ENCODE peak calls at places on chromosomes 4 and X, in eight cellular contexts. One of them, this sample, is unnamed.

GRCh38 chrX:65926095-65927019 is 113.5 kb downstream of the VSIG4 start:
- DNase-seq in GM12878: peak
- DNase-seq in IMR-90: no peak
- DNase-seq in prostate gland: no peak
- DNase-seq in fibroblast of lung: no peak
- DNase-seq in GM13976: no peak
- DNase-seq in body of pancreas: no peak
- DNase-seq in neural progenitor cell: no peak
- DNase-seq in this sample: no peak

GRCh38 chr4:73698217-73698616 is 42.2 kb upstream of the CXCL8 start:
- DNase-seq in prostate gland: peak
- DNase-seq in fibroblast of lung: peak
- DNase-seq in GM12878: no peak
- DNase-seq in neural progenitor cell: peak
- DNase-seq in GM13976: no peak
- DNase-seq in body of pancreas: no peak
- DNase-seq in IMR-90: peak
- DNase-seq in this sample: no peak

GRCh38 chr4:156800463-156800862 is 171.1 kb downstream of the PDGFC start:
- DNase-seq in fibroblast of lung: no peak
- DNase-seq in GM13976: no peak
- DNase-seq in IMR-90: no peak
- DNase-seq in neural progenitor cell: no peak
- DNase-seq in prostate gland: no peak
- DNase-seq in body of pancreas: no peak
- DNase-seq in GM12878: no peak
- DNase-seq in this sample: no peak

GRCh38 chr4:167025651-167026050 is 208.6 kb downstream of the SPOCK3 start:
- DNase-seq in GM12878: no peak
- DNase-seq in body of pancreas: no peak
- DNase-seq in neural progenitor cell: no peak
- DNase-seq in fibroblast of lung: no peak
- DNase-seq in IMR-90: no peak
- DNase-seq in prostate gland: no peak
- DNase-seq in GM13976: no peak
- DNase-seq in this sample: no peak

GRCh38 chr4:41750158-41750623 is 1.7 kb upstream of the PHOX2B start:
- DNase-seq in body of pancreas: no peak
- DNase-seq in GM13976: no peak
- DNase-seq in IMR-90: no peak
- DNase-seq in neural progenitor cell: peak
- DNase-seq in prostate gland: no peak
- DNase-seq in fibroblast of lung: no peak
- DNase-seq in GM12878: no peak
- DNase-seq in this sample: no peak

GRCh38 chrX:21658746-21659145 is 616 bp upstream of the KLHL34 start:
- DNase-seq in body of pancreas: no peak
- DNase-seq in prostate gland: no peak
- DNase-seq in neural progenitor cell: no peak
- DNase-seq in GM12878: no peak
- DNase-seq in GM13976: no peak
- DNase-seq in IMR-90: no peak
- DNase-seq in fibroblast of lung: no peak
- DNase-seq in this sample: no peak

GRCh38 chrX:31499120-31499519 is 427.3 kb upstream of the FTHL17 start:
- DNase-seq in fibroblast of lung: peak
- DNase-seq in body of pancreas: no peak
- DNase-seq in GM12878: no peak
- DNase-seq in GM13976: no peak
- DNase-seq in neural progenitor cell: peak
- DNase-seq in IMR-90: peak
- DNase-seq in prostate gland: no peak
- DNase-seq in this sample: no peak

GRCh38 chr4:107213880-107214279 is 177.8 kb upstream of the DKK2 start:
- DNase-seq in GM13976: no peak
- DNase-seq in fibroblast of lung: peak
- DNase-seq in neural progenitor cell: no peak
- DNase-seq in GM12878: no peak
- DNase-seq in body of pancreas: no peak
- DNase-seq in IMR-90: peak
- DNase-seq in prostate gland: no peak
- DNase-seq in this sample: no peak

GRCh38 chrX:12080265-12080664 is 58.0 kb upstream of the FRMPD4 start:
- DNase-seq in fibroblast of lung: peak
- DNase-seq in GM12878: no peak
- DNase-seq in body of pancreas: no peak
- DNase-seq in IMR-90: peak
- DNase-seq in prostate gland: no peak
- DNase-seq in GM13976: peak
- DNase-seq in neural progenitor cell: peak
- DNase-seq in this sample: peak

GRCh38 chrX:133610056-133610455 is 194.8 kb upstream of the GPC4 start:
- DNase-seq in fibroblast of lung: peak
- DNase-seq in neural progenitor cell: no peak
- DNase-seq in body of pancreas: no peak
- DNase-seq in GM12878: no peak
- DNase-seq in prostate gland: no peak
- DNase-seq in GM13976: no peak
- DNase-seq in IMR-90: no peak
- DNase-seq in this sample: no peak

GRCh38 chr4:60605651-60606354 is 594.3 kb upstream of the ADGRL3 start:
- DNase-seq in prostate gland: no peak
- DNase-seq in GM12878: no peak
- DNase-seq in IMR-90: peak
- DNase-seq in fibroblast of lung: peak
- DNase-seq in body of pancreas: no peak
- DNase-seq in GM13976: no peak
- DNase-seq in neural progenitor cell: peak
- DNase-seq in this sample: no peak

GRCh38 chrX:45517090-45517973 is 316.7 kb upstream of the DIPK2B start:
- DNase-seq in fibroblast of lung: peak
- DNase-seq in IMR-90: peak
- DNase-seq in GM13976: no peak
- DNase-seq in body of pancreas: no peak
- DNase-seq in prostate gland: no peak
- DNase-seq in neural progenitor cell: no peak
- DNase-seq in GM12878: no peak
- DNase-seq in this sample: no peak

GRCh38 chr4:54709281-54709854 is 51.6 kb downstream of the KIT start:
- DNase-seq in fibroblast of lung: no peak
- DNase-seq in neural progenitor cell: no peak
- DNase-seq in IMR-90: peak
- DNase-seq in prostate gland: no peak
- DNase-seq in body of pancreas: no peak
- DNase-seq in GM13976: no peak
- DNase-seq in GM12878: no peak
- DNase-seq in this sample: no peak

GRCh38 chrX:104254442-104255115 is at the start of gene ESX1:
- DNase-seq in GM13976: peak
- DNase-seq in body of pancreas: no peak
- DNase-seq in IMR-90: no peak
- DNase-seq in fibroblast of lung: no peak
- DNase-seq in neural progenitor cell: peak
- DNase-seq in GM12878: no peak
- DNase-seq in prostate gland: no peak
- DNase-seq in this sample: no peak

GRCh38 chr4:72325215-72325614 is 243.8 kb downstream of the ADAMTS3 start:
- DNase-seq in body of pancreas: no peak
- DNase-seq in GM12878: no peak
- DNase-seq in IMR-90: no peak
- DNase-seq in GM13976: no peak
- DNase-seq in prostate gland: no peak
- DNase-seq in neural progenitor cell: no peak
- DNase-seq in fibroblast of lung: no peak
- DNase-seq in this sample: no peak

GRCh38 chrX:40617566-40617965 is 5.7 kb upstream of the MPC1L start:
- DNase-seq in body of pancreas: no peak
- DNase-seq in neural progenitor cell: no peak
- DNase-seq in GM13976: no peak
- DNase-seq in fibroblast of lung: peak
- DNase-seq in prostate gland: no peak
- DNase-seq in IMR-90: peak
- DNase-seq in GM12878: no peak
- DNase-seq in this sample: no peak

GRCh38 chr4:75512336-75513211 is 1.6 kb downstream of the RCHY1 start:
- DNase-seq in GM12878: peak
- DNase-seq in IMR-90: peak
- DNase-seq in prostate gland: no peak
- DNase-seq in neural progenitor cell: peak
- DNase-seq in fibroblast of lung: peak
- DNase-seq in body of pancreas: no peak
- DNase-seq in GM13976: no peak
- DNase-seq in this sample: peak

GRCh38 chr4:75514949-75515612 is 808 bp downstream of the THAP6 start:
- DNase-seq in fibroblast of lung: no peak
- DNase-seq in body of pancreas: no peak
- DNase-seq in GM13976: no peak
- DNase-seq in IMR-90: no peak
- DNase-seq in neural progenitor cell: peak
- DNase-seq in GM12878: peak
- DNase-seq in prostate gland: no peak
- DNase-seq in this sample: peak

GRCh38 chr4:75513529-75514130 is 573 bp downstream of the RCHY1 start:
- DNase-seq in GM13976: no peak
- DNase-seq in fibroblast of lung: peak
- DNase-seq in body of pancreas: no peak
- DNase-seq in neural progenitor cell: peak
- DNase-seq in prostate gland: peak
- DNase-seq in IMR-90: peak
- DNase-seq in GM12878: no peak
- DNase-seq in this sample: no peak

GRCh38 chr4:75516144-75516543 is 1.9 kb downstream of the THAP6 start:
- DNase-seq in GM13976: no peak
- DNase-seq in GM12878: no peak
- DNase-seq in fibroblast of lung: no peak
- DNase-seq in body of pancreas: no peak
- DNase-seq in neural progenitor cell: no peak
- DNase-seq in prostate gland: no peak
- DNase-seq in IMR-90: no peak
- DNase-seq in this sample: no peak

GRCh38 chr4:75514131-75514948 is at the start of the genes RCHY1 and THAP6:
- DNase-seq in neural progenitor cell: peak
- DNase-seq in GM12878: peak
- DNase-seq in GM13976: peak
- DNase-seq in IMR-90: peak
- DNase-seq in fibroblast of lung: peak
- DNase-seq in prostate gland: peak
- DNase-seq in body of pancreas: peak
- DNase-seq in this sample: peak
- TF ChIP-seq CTCF in neural progenitor cell: peak
- TF ChIP-seq CTCF in GM12878: no peak
- TF ChIP-seq CTCF in GM13976: no peak
- TF ChIP-seq CTCF in IMR-90: no peak
- TF ChIP-seq CTCF in fibroblast of lung: no peak
- TF ChIP-seq CTCF in prostate gland: no peak
- TF ChIP-seq CTCF in body of pancreas: no peak
- TF ChIP-seq CTCF in this sample: no peak

DNA sequence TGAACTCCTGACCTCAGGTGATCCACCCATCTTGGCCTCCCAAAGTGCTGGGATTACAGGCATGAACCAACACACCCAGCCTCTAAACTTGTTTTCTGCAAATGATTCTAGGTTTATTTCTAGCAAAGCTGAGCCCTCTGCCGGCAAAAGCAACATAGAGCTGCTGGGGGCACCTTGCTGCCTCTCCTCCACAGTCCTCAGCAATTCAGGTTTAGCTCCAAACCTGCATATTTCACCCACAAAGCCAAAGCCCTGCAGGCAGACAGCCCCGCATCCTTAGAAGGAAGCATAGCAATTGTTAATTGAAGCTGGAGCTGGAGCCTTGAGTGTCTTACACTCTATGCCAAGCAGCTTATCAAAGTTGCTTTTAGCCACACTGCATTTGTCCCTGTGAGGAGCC is 24.9 kb upstream of the OCIAD2 start:
- DNase-seq in fibroblast of lung: no peak
- DNase-seq in neural progenitor cell: no peak
- DNase-seq in prostate gland: no peak
- DNase-seq in IMR-90: no peak
- DNase-seq in GM12878: no peak
- DNase-seq in body of pancreas: no peak
- DNase-seq in GM13976: no peak
- DNase-seq in this sample: no peak
- TF ChIP-seq CTCF in fibroblast of lung: no peak
- TF ChIP-seq CTCF in neural progenitor cell: no peak
- TF ChIP-seq CTCF in prostate gland: no peak
- TF ChIP-seq CTCF in IMR-90: no peak
- TF ChIP-seq CTCF in GM12878: no peak
- TF ChIP-seq CTCF in body of pancreas: no peak
- TF ChIP-seq CTCF in GM13976: no peak
- TF ChIP-seq CTCF in this sample: no peak

DNA sequence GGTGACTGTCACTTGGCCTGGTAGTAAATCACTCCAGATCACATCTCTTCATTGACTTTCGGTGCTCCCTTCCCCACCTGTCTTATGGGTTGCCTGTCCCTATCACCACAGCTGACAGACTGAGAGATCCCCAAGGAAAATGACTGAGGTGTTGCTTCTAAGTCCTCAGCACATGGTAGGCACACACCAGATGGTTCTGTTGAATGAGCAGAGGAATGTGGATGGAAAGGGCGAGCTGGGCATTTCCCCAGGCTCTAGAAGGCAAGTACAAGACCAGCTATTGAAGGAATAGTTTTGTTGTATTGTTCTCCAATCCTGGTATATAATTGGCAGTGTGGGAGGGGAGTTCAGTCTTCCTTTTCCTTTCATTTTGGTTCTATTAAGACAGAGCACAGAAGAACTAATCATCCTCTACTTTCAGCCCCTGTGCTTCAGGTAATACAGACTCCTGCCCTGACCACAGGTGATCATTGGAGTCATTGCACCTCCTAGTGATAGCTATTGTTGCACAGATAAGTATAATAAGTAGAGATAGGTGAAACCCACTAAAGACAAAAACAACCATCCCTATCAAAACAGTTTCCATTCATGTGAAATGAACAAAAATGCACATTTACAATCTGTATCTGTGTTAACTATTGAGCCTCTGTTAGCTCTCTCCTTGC is 158.6 kb downstream of the TRAM1L1 start:
- DNase-seq in IMR-90: no peak
- DNase-seq in prostate gland: no peak
- DNase-seq in body of pancreas: no peak
- DNase-seq in fibroblast of lung: no peak
- DNase-seq in GM13976: no peak
- DNase-seq in GM12878: no peak
- DNase-seq in neural progenitor cell: no peak
- DNase-seq in this sample: no peak
- TF ChIP-seq CTCF in IMR-90: no peak
- TF ChIP-seq CTCF in prostate gland: no peak
- TF ChIP-seq CTCF in body of pancreas: no peak
- TF ChIP-seq CTCF in fibroblast of lung: no peak
- TF ChIP-seq CTCF in GM13976: no peak
- TF ChIP-seq CTCF in GM12878: no peak
- TF ChIP-seq CTCF in neural progenitor cell: no peak
- TF ChIP-seq CTCF in this sample: no peak

DNA sequence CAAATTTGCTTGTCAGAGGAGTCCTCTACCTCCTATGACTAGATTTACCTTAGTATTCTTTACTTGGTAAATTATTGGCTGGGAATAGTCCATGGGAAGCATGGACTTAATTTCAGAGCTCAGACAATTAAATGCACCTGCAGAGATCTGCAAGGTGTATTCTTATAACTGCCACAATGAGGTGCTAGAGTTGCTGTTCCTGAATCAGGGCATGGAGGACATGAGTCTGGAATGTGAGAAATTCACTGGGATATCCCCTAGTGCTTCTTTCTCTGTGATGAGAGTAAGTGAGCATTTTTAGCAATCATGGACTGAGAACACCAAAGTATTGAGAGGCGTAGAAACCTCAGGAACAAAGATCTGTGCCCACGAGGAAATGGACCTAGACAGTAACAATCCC is 32.9 kb upstream of the GRID2 start:
- DNase-seq in GM13976: no peak
- DNase-seq in prostate gland: no peak
- DNase-seq in IMR-90: no peak
- DNase-seq in body of pancreas: no peak
- DNase-seq in neural progenitor cell: peak
- DNase-seq in fibroblast of lung: no peak
- DNase-seq in GM12878: no peak
- DNase-seq in this sample: no peak
- TF ChIP-seq CTCF in GM13976: no peak
- TF ChIP-seq CTCF in prostate gland: no peak
- TF ChIP-seq CTCF in IMR-90: peak
- TF ChIP-seq CTCF in body of pancreas: no peak
- TF ChIP-seq CTCF in neural progenitor cell: peak
- TF ChIP-seq CTCF in fibroblast of lung: no peak
- TF ChIP-seq CTCF in GM12878: no peak
- TF ChIP-seq CTCF in this sample: no peak